ENCODE peak calls at places on chromosomes 1 and 21, in six cellular contexts. F is endothelial cell of umbilical vein, R is A549, J is HepG2, D is K562, G is GM12878. M is an unnamed sample.

GRCh38 chr1:220788146-220788545 is 1.4 kb downstream of the MTARC1 start:
- DNase-seq in D (no peak), F (no peak), J (peak), G (no peak), R (no peak), M (no peak)

GRCh38 chr1:220692436-220693228 is 2.5 kb downstream of the C1orf115 start:
- DNase-seq in J (no peak), D (no peak), G (no peak), F (no peak), R (no peak), M (no peak)

GRCh38 chr1:113747376-113747775 is 11.9 kb downstream of the PHTF1 start:
- DNase-seq in F (no peak), G (no peak), J (no peak), D (no peak), R (no peak), M (no peak)

GRCh38 chr1:12179111-12179519 is 12.3 kb downstream of the TNFRSF1B start:
- DNase-seq in D (no peak), R (no peak), J (peak), G (no peak), F (peak), M (no peak)

GRCh38 chr1:65176571-65176970 is 28.6 kb downstream of the AK4 start:
- DNase-seq in J (no peak), F (no peak), R (no peak), G (no peak), D (no peak), M (no peak)

GRCh38 chr21:35382696-35383095 is 333.6 kb upstream of the RUNX1 start:
- DNase-seq in R (no peak), F (no peak), G (no peak), D (no peak), J (no peak), M (no peak)

GRCh38 chr1:41474490-41475271 is 9.8 kb downstream of the EDN2 start:
- DNase-seq in R (no peak), D (no peak), G (no peak), J (no peak), F (no peak), M (no peak)

GRCh38 chr1:12587981-12588620 is 29.9 kb downstream of the DHRS3 start:
- DNase-seq in J (peak), R (peak), D (no peak), G (no peak), F (no peak), M (no peak)

GRCh38 chr1:192516776-192517297 is 58.7 kb upstream of the RGS1 start:
- DNase-seq in D (no peak), F (no peak), J (no peak), R (no peak), G (peak), M (peak)

GRCh38 chr1:12186277-12186985 is 19.6 kb downstream of the TNFRSF1B start:
- DNase-seq in F (no peak), G (no peak), R (no peak), J (no peak), D (no peak), M (no peak)

GRCh38 chr1:44619261-44619900 is 54.9 kb downstream of the TMEM53 start:
- DNase-seq in R (no peak), J (no peak), D (no peak), G (no peak), F (no peak), M (no peak)

GRCh38 chr1:44616991-44617702 is 57.1 kb downstream of the TMEM53 start:
- DNase-seq in G (no peak), J (no peak), F (no peak), R (no peak), D (peak), M (no peak)

GRCh38 chr1:227069490-227069889 is 129.4 kb downstream of the COQ8A start:
- DNase-seq in D (no peak), G (no peak), F (no peak), R (no peak), J (no peak), M (no peak)

DNA sequence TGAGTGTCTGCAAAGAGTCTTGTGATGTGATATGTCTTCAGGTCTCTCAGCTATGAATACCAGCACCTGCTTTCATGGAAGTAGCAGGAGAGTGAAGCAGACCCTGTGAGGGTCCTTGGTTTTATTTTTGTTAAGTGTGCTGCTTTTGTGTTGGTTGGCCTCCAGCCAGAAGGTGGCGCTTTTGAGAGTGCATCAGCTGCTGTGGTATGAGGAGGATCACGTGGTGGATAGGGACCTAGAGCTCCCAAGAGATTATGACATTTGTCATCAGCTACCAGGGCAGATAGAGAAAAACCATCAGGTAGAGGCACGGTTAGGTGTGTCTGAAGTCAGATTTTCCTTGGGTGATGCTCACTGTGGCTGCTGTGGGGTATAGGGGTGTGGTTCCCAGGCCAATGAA is 1232.1 kb downstream of the MRPL39 start:
- DNase-seq in G (no peak), D (no peak), J (no peak), F (no peak), R (no peak), M (peak)
- TF ChIP-seq MYC in G (no peak), D (no peak), J (no peak), F (no peak), R (no peak), M (no peak)

DNA sequence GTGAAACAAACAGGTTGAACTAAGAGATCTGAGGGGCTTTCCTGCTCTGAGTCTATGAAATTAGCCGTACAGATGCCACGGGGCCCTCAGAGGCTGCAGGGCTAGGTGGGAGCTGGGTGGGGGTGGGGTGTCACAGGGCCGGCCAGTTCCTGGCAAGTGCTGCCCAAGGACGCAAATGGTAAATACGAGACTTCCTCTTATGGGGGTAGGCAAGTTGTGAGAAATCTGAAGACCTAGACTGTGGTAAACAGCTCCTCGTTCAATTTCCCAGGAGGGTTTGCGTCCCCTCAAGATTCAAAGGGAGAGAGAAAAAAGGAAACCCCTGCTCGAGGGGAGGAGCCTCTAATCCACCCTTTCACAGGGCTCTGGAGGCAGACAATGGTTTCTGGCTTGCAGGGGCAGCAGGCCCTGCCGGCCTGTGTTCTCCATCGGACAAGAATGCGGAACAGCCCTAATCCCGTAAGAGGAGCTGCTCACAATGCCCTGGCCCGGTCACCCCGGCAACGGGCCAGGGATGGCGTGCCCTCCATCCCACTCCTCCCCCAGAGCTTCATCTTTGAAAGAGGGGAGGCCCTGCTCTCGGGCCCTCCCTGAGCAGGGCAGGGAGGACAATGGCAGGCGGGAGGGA is 7.8 kb downstream of the NUAK2 start:
- DNase-seq in R (peak), D (no peak), F (peak), J (no peak), G (peak), M (peak)
- TF ChIP-seq MYC in R (no peak), D (no peak), F (no peak), J (no peak), G (no peak), M (no peak)

DNA sequence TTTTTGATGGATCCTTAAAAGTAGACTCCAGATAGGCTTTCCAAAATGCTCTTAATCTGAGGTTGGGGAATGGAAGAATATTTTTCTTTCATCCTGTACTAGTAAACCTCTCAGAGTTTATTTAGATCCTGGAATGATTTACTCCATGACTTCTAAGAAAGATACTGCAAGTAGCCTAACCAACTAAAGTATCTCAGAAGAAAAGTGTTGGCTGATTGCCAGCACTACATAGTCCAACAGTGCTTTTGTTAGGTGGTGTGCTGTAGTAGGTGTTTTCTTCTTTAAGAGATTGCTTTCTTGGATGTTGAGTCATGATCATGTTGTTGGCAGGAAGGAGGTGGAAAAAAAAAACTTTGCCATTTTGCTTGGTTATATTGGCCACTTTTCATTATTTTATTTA is 119.8 kb downstream of the OSBPL9 start:
- DNase-seq in R (peak), F (peak), J (no peak), G (no peak), D (peak), M (peak)
- TF ChIP-seq MYC in R (no peak), F (no peak), J (no peak), G (no peak), D (no peak), M (no peak)

DNA sequence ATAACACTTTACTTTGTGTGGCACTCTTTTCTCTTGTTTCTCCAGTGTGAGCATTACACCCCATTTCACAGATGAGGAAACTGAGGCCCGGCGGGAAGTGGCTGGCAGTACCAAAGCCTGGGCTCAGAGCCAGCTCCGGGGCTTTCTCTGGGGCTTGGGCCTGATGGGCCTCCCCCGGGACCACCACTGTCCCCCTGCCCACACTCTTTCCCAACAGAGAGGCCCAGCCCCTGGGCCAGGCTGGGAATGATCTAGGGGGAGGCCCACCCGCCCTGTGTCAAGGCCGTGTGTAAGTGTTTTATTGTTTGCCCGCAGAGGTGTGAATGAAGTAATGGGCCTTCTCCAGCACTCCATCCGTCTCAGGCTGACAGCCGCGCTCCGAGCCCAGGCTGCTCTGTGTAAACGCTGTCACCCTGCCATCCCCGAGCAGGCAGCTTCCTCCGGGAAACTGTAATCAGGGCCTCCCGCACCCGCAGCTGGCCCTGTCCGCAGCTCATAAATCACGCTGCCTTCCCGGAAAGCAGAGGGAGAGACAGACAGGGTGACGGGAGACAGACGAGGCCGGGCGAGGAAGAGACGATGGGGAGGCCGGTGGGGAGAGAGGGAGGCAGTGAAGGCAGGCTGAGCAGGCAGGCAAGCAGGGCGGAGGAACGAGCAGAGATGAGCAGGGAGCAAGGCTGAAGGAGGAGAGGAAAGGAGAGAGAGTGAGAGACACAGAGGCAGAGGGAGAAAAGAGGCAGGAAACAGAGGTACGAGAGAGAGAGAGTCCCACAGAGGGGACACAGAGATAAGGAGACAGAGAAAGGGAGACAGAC is 109.7 kb upstream of the ZBTB40 start:
- DNase-seq in D (no peak), F (peak), J (no peak), G (no peak), R (no peak), M (no peak)
- TF ChIP-seq MYC in D (no peak), F (no peak), J (no peak), G (no peak), R (no peak), M (no peak)

DNA sequence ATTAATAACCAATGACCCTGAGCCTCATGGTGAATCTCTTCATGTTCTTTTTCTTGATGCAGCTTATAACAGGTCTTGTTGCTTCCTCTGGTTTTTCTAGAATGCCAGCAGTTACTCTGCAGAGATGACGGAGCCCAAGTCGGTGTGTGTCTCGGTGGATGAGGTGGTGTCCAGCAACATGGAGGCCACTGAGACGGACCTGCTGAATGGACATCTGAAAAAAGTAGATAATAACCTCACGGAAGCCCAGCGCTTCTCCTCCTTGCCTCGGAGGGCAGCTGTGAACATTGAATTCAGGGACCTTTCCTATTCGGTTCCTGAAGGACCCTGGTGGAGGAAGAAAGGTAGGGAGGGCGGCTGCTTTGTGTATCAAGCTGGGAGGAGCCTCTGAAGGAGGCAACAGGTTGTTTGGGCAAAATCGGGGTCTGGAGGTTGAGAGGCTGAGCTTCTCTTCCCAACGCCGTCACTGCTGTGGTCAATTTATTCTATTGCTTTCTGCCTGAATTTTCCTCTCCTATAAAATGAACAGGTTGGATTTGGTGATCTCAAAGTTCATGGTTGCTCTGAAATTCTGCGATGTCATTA is 6.7 kb downstream of the ABCG1 start:
- DNase-seq in D (no peak), J (no peak), F (no peak), R (no peak), G (no peak), M (no peak)
- TF ChIP-seq MYC in D (no peak), J (no peak), F (no peak), R (no peak), G (no peak), M (no peak)

DNA sequence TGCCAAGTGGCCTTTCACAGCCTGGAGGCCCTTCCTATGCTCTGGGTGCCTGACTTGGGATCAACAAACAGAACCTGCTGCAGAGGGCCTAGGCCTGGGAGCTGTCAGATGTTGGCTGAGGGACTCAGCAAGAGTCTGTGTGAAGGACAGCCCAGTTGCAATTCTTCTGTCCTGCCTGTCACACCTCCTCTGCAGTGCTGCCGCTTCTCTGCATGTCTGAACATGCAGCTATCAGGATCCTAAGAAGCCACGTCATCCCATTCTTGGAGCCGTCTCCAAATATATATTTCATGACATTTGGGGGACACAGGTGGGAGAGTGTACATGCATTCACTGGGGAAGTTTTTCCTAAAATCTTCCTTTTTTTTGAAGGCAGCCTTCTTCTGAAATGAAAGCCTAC is 8.6 kb downstream of the FCAMR start:
- DNase-seq in G (no peak), J (no peak), R (no peak), F (no peak), D (no peak), M (no peak)
- TF ChIP-seq MYC in G (no peak), J (no peak), R (no peak), F (no peak), D (no peak), M (no peak)